ENCODE peak calls at places on chromosomes 7 and 10, in seven cellular contexts. F is kidney epithelial cell, C is PC-9, U is astrocyte of the spinal cord, B is lower lobe of right lung, A is colonic mucosa, I is body of pancreas. Z is an unnamed sample.

GRCh38 chr10:43649149-43649523 is 455 bp upstream of the ZNF32 start:
- DNase-seq in C (no peak), A (no peak), U (no peak), I (no peak), F (no peak), B (no peak), Z (no peak)

GRCh38 chr10:78931333-78932083 is 137.3 kb upstream of the ZMIZ1 start:
- DNase-seq in F (peak; percentile 53), U (peak; percentile 96), C (peak; percentile 82), B (no peak), A (peak; percentile 39), I (no peak), Z (no peak)

GRCh38 chr7:105141068-105141467 is 127.1 kb downstream of the KMT2E start:
- DNase-seq in F (no peak), B (no peak), U (peak; percentile 45), I (no peak), C (no peak), A (no peak), Z (no peak)

GRCh38 chr10:99993994-99994689 is 15.6 kb downstream of the DNMBP start:
- DNase-seq in B (peak; percentile 75), C (no peak), I (peak; percentile 20), F (no peak), A (peak; percentile 53), U (peak; percentile 93), Z (no peak)

GRCh38 chr7:23261843-23262452 is 15.4 kb downstream of the GPNMB start:
- DNase-seq in U (peak; percentile 65), C (peak; percentile 62), B (peak; percentile 65), A (peak; percentile 45), F (peak; percentile 19), I (peak; percentile 60), Z (no peak)

GRCh38 chr7:127885843-127886242 is 145.4 kb downstream of the LRRC4 start:
- DNase-seq in F (no peak), A (no peak), B (no peak), I (peak; percentile 57), C (no peak), U (peak; percentile 66), Z (no peak)

GRCh38 chr7:133513608-133514007 is 260.7 kb downstream of the EXOC4 start:
- DNase-seq in C (peak; percentile 44), B (no peak), I (no peak), A (no peak), U (peak; percentile 54), F (no peak), Z (no peak)

GRCh38 chr10:90718185-90718584 is 139.7 kb downstream of the HTR7 start:
- DNase-seq in F (no peak), C (no peak), B (no peak), I (no peak), U (peak; percentile 18), A (no peak), Z (no peak)

GRCh38 chr10:133405844-133406527 is 12.0 kb downstream of the MTG1 start:
- DNase-seq in U (peak; percentile 8), C (no peak), A (no peak), I (no peak), B (no peak), F (no peak), Z (no peak)

GRCh38 chr10:110355181-110355831 is 50.6 kb upstream of the SMNDC1 start:
- DNase-seq in U (no peak), I (no peak), A (no peak), F (no peak), B (no peak), C (no peak), Z (no peak)

GRCh38 chr10:22681783-22682183 is 32.6 kb downstream of the PIP4K2A start:
- DNase-seq in B (no peak), U (peak; percentile 77), F (peak; percentile 38), I (peak; percentile 53), C (peak; percentile 66), A (no peak), Z (no peak)

GRCh38 chr7:135980665-135981180 is 3.6 kb upstream of the MTPN start:
- DNase-seq in C (peak; percentile 52), F (peak; percentile 19), I (no peak), U (peak; percentile 59), A (peak; percentile 20), B (peak; percentile 44), Z (no peak)

DNA sequence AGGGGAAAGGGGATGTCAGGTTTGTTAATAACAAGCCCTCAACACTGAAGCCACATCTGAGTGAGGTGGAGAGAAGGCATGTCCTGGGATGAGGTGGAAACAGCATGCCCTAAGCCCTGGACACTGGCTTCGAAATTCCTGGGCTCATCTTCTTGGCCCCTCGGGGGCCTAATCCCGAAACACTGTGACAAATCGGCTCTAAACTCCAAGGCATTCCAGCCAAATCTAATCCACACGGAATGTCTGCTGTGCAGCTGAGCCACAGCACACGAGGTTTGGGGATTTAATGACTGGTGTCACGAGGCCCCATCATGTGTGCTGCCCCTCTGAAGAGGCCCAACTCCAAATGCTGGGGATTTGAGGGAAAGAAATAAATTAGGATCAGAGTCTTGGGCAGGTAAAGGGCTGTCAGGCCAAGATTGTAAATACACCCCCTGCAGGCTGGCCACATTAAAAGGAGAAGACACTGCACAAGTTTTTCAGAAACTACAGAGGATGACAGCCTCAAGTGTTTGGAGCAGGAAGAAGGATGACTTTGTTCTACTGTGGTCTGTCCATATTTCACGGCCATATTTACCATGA is 83.0 kb upstream of the FGFR2 start:
- DNase-seq in A (no peak), F (no peak), U (no peak), B (no peak), I (no peak), C (no peak), Z (no peak)
- TF ChIP-seq CTCF in A (no peak), F (no peak), U (no peak), B (no peak), I (no peak), C (no peak), Z (no peak)

GRCh38 chr10:72540193-72540807 is 85.6 kb downstream of the MICU1 start:
- DNase-seq in C (no peak), I (no peak), F (no peak), A (no peak), U (no peak), B (no peak), Z (no peak)

GRCh38 chr10:72542396-72542815 is 83.5 kb downstream of the MICU1 start:
- DNase-seq in C (no peak), F (no peak), B (no peak), I (no peak), A (no peak), U (no peak), Z (no peak)

GRCh38 chr10:72550239-72550638 is 75.6 kb downstream of the MICU1 start:
- DNase-seq in A (no peak), B (no peak), U (no peak), C (no peak), I (no peak), F (no peak), Z (no peak)

GRCh38 chr10:72545511-72545910 is 80.4 kb downstream of the MICU1 start:
- DNase-seq in C (no peak), B (no peak), F (no peak), U (no peak), I (no peak), A (no peak), Z (no peak)
- TF ChIP-seq CTCF in C (no peak), B (no peak), F (no peak), U (no peak), I (no peak), A (no peak), Z (no peak)

DNA sequence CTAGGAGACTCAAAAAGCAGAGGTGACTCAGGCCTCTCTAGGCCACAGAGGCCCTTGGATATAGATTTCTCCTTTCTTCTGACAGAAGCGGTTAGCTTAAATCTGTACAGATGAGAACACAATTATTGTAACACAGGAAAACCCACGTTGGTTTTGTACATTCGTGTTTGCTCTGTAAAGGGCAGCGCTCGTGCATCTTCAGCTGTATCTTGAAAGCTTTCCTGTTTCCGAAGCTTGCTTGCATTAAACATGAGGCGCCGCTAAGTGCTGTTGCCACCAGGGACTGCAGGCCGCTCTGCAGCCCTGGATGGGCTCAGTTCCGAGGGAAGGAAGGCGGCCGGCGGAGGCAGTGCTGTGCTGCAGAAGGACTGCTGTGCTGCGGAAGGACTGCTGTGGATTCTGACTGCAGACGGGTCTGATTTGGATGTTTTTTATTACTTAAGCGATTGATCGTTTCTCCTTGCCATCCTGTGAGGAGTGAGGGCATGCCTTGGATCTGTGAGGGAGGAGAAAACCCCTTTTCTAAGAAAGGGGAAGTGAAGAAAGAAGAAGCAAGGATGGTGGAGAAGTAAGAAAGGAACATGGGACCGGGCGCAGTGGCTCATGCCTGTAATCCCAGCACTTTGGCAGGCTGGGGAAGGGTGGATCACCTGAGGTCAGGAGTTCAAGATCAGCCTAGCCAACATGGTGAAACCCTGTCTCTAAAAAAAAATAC is 53.4 kb downstream of the FHIP2A start:
- DNase-seq in U (peak; percentile 75), F (no peak), C (no peak), A (no peak), B (no peak), I (no peak), Z (no peak)
- TF ChIP-seq CTCF in U (peak; percentile 33), F (peak; percentile 37), C (no peak), A (no peak), B (no peak), I (no peak), Z (no peak)

GRCh38 chr10:76301950-76302349 is 870.5 kb downstream of the LRMDA start:
- DNase-seq in F (no peak), I (no peak), C (no peak), U (peak; percentile 33), B (no peak), A (no peak), Z (no peak)
- TF ChIP-seq CTCF in F (peak; percentile 26), I (no peak), C (no peak), U (peak; percentile 27), B (no peak), A (no peak), Z (no peak)

DNA sequence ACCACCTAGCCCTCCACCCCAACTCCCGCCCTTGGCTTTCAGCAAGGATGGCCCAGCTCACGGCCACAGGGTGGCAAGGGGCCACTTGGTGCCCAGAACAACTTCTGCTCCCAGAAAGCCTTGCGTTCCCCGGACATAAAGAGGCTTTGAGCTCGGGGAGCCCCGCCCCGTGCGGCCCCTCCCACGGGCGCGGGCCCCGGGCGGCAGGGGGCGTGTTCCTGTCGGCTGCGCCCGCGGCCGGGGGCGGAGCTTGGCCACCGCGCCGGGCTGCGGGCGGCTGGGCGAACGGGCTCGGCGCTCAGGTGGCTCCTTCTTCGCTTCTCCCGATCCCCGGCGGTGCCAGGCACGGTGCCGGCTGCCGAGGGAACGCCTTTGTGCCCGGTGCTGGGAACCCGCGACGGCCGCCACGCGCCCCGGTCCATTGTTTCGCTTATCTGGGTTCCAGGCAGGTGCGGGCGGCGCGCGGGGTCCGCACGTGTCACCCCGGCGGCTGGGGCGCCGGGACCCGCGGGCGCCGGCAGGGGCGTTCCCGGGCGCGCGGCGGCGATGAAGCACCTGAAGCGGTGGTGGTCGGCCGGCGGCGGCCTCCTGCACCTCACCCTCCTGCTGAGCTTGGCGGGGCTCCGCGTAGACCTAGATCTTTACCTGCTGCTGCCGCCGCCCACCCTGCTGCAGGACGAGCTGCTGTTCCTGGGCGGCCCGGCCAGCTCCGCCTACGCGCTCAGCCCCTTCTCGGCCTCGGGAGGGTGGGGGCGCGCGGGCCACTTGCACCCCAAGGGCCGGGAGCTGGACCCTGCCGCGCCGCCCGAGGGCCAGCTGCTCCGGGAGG is at the start of gene NFE2L3:
- DNase-seq in B (peak; percentile 91), A (peak; percentile 92), U (peak; percentile 79), F (no peak), I (peak; percentile 87), C (peak; percentile 69), Z (no peak)
- TF ChIP-seq CTCF in B (no peak), A (no peak), U (no peak), F (no peak), I (peak; percentile 34), C (no peak), Z (no peak)

GRCh38 chr7:78168869-78169268 is 370.3 kb downstream of the PHTF2 start:
- DNase-seq in I (no peak), U (no peak), F (no peak), B (no peak), A (no peak), C (no peak), Z (no peak)
- TF ChIP-seq CTCF in I (no peak), U (no peak), F (no peak), B (no peak), A (no peak), C (no peak), Z (no peak)

GRCh38 chr10:26860542-26861325 is at the start of gene ABI1:
- DNase-seq in U (peak; percentile 99), F (peak; percentile 79), I (peak; percentile 99), A (peak; percentile 98), B (peak; percentile 98), C (peak; percentile 89), Z (peak; percentile 87)
- TF ChIP-seq CTCF in U (peak; percentile 79), F (peak; percentile 88), I (peak; percentile 81), A (peak; percentile 79), B (peak; percentile 78), C (no peak), Z (no peak)

Z was measured in omental fat pad.